ENCODE peak calls at places on chromosomes 7 and 10, in nine cellular contexts. D is T47D; G is trophoblast cell; Q is NCI-H1417; X is heart right ventricle; S is tibial artery; R is hepatocyte; K is AG08395; A is stimulated activated CD4-positive, alpha-beta T cell treated with anti-CD3 and anti-CD28 coated beads, Interleukin-1b, Interleukin-23, amount 100 ng/mL, for 24 hours. O is an unnamed sample.

GRCh38 chr10:5589963-5590511 is 65.3 kb downstream of the CALML3 start:
- DNase-seq in X (no peak), K (peak), A (no peak), R (no peak), D (no peak), Q (no peak), S (peak), G (peak), O (peak)

GRCh38 chr10:71753091-71753959 is 20.0 kb downstream of the VSIR start:
- DNase-seq in D (no peak), G (peak), K (no peak), R (peak), S (no peak), A (no peak), Q (no peak), X (peak), O (no peak)

GRCh38 chr7:116292381-116292780 is 82.0 kb downstream of the TES start:
- DNase-seq in X (no peak), R (no peak), A (no peak), D (no peak), Q (no peak), K (no peak), G (no peak), S (no peak), O (no peak)

GRCh38 chr10:130140425-130140824 is 4.2 kb downstream of the GLRX3 start:
- DNase-seq in Q (no peak), G (no peak), R (no peak), X (no peak), S (no peak), A (no peak), D (no peak), K (no peak), O (no peak)

GRCh38 chr10:47332946-47333345 is 10.7 kb downstream of the GDF2 start:
- DNase-seq in R (no peak), G (peak), X (no peak), D (no peak), S (peak), K (no peak), Q (no peak), A (no peak), O (no peak)

GRCh38 chr7:4255336-4255735 is 426.8 kb upstream of the FOXK1 start:
- DNase-seq in Q (no peak), K (no peak), A (no peak), R (no peak), S (no peak), X (no peak), G (no peak), D (no peak), O (no peak)

GRCh38 chr10:29240991-29241660 is 47.7 kb upstream of the LYZL1 start:
- DNase-seq in R (no peak), A (no peak), S (no peak), Q (no peak), G (no peak), D (no peak), X (no peak), K (peak), O (peak)

GRCh38 chr7:29194206-29194593 is 375 bp upstream of the CHN2 start:
- DNase-seq in A (no peak), R (peak), X (no peak), K (no peak), Q (peak), D (no peak), G (peak), S (no peak), O (peak)

GRCh38 chr7:102230593-102230992 is 56.1 kb upstream of the SH2B2 start:
- DNase-seq in A (no peak), X (no peak), G (peak), Q (no peak), D (no peak), S (no peak), R (no peak), K (no peak), O (no peak)

GRCh38 chr10:20877986-20878979 is 18.8 kb downstream of the NEBL start:
- DNase-seq in K (no peak), R (no peak), Q (no peak), A (no peak), X (no peak), D (no peak), G (no peak), S (no peak), O (no peak)

GRCh38 chr10:125149278-125150047 is 10.9 kb downstream of the CTBP2 start:
- DNase-seq in Q (peak), R (peak), K (peak), D (peak), G (no peak), A (no peak), X (peak), S (peak), O (peak)